ENCODE peak calls at places on chromosomes 12 and 14, in four cellular contexts. V is IMR-90, G is GM12878, W is K562. N is an unnamed sample.

GRCh38 chr12:57993834-57994233 is 52.5 kb downstream of the ATP23 start:
- DNase-seq in V (no peak), G (no peak), W (no peak), N (no peak)

GRCh38 chr14:32524609-32525391 is 195.7 kb downstream of the AKAP6 start:
- DNase-seq in V (peak; percentile 8), G (no peak), W (no peak), N (peak; percentile 83)

GRCh38 chr12:112111931-112112330 is 3.3 kb upstream of the NAA25 start:
- DNase-seq in V (no peak), G (no peak), W (no peak), N (no peak)

GRCh38 chr14:85731198-85731597 is 201.3 kb downstream of the FLRT2 start:
- DNase-seq in V (peak; percentile 64), G (no peak), W (no peak), N (no peak)

GRCh38 chr12:120117961-120118709 is 1.6 kb upstream of the RAB35 start:
- DNase-seq in V (peak; percentile 67), G (no peak), W (peak; percentile 56), N (peak; percentile 52)

GRCh38 chr12:45357547-45358417 is 141.9 kb downstream of the ANO6 start:
- DNase-seq in V (no peak), G (no peak), W (no peak), N (peak; percentile 47)

GRCh38 chr12:76049575-76050251 is 18.1 kb upstream of the PHLDA1 start:
- DNase-seq in V (no peak), G (no peak), W (no peak), N (no peak)

GRCh38 chr12:101802486-101802885 is 28.3 kb downstream of the GNPTAB start:
- DNase-seq in V (no peak), G (no peak), W (no peak), N (no peak)

GRCh38 chr12:122004633-122005071 is 17.0 kb upstream of the BCL7A start:
- DNase-seq in V (peak; percentile 28), G (no peak), W (no peak), N (no peak)

GRCh38 chr14:105199093-105199492 is 18.0 kb upstream of the NUDT14 start:
- DNase-seq in V (peak; percentile 19), G (no peak), W (peak; percentile 62), N (peak; percentile 81)
- TF ChIP-seq FOS in V (no peak), G (no peak), W (no peak), N (peak; percentile 90)

GRCh38 chr12:53725824-53726223 is 1.4 kb downstream of the CALCOCO1 start:
- DNase-seq in V (peak; percentile 19), G (no peak), W (peak; percentile 31), N (no peak)
- TF ChIP-seq FOS in V (no peak), G (no peak), W (no peak), N (no peak)

DNA sequence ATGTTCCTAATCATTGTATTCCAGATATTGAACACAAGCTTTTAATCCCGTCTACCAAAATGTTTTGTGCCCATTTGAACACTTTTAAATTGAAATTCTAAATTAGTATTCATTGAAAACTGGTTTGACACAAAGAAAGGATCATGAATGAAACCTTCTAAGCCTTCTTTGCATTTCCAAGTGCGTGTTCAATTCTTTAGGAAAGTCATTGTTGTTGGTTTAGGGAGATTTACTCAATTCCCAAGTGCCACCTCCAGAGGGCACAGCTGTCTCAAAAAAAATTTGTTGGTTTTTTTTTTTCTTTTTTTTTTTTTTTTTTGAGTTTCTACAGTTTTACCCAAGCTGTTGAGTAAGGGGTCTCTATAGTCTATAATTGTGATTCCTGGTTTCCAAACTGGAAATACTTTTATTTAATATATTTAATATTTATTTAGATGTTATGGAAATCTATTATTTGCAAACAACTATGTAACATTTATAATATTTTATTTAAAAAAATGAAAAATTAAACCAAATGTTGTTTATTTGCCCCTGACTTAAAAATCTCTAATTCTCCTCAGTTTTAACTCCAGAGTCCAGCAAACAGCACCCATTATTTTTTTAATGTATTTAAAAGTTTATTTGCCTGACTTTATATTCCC is 79.9 kb downstream of the NEDD1 start:
- DNase-seq in V (peak; percentile 7), G (no peak), W (peak; percentile 16), N (peak; percentile 53)
- TF ChIP-seq FOS in V (no peak), G (no peak), W (no peak), N (no peak)

DNA sequence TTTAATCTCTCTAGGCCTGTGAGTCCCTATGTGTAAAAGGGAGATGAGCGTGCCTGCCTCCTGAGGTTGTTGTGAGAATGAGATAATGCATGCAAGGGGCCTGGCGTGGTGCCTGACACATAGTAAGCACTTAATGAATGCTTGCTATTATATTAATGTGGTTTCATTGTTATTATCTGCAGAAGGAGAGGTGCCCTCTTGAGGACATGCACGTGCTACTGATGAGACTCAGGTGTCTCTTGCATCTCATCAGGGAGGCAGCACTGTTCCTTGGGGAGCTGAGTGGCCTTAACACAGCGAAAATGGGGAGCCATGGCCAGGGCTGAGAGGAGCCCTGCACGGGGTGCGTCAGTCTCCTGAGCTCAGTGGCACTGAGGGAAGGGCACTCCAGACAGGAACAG is 29.9 kb upstream of the BCDIN3D start:
- DNase-seq in V (peak; percentile 54), G (no peak), W (no peak), N (no peak)
- TF ChIP-seq FOS in V (no peak), G (no peak), W (no peak), N (no peak)

GRCh38 chr14:104601786-104602185 is 2.8 kb downstream of the TMEM179 start:
- DNase-seq in V (peak; percentile 2), G (no peak), W (no peak), N (no peak)

GRCh38 chr14:104598461-104599273 is 5.9 kb downstream of the TMEM179 start:
- DNase-seq in V (no peak), G (no peak), W (no peak), N (no peak)

GRCh38 chr14:104600805-104601204 is 3.8 kb downstream of the TMEM179 start:
- DNase-seq in V (no peak), G (no peak), W (no peak), N (no peak)

GRCh38 chr14:104599446-104599845 is 5.1 kb downstream of the TMEM179 start:
- DNase-seq in V (no peak), G (no peak), W (no peak), N (no peak)

GRCh38 chr14:104600141-104600643 is 4.4 kb downstream of the TMEM179 start:
- DNase-seq in V (no peak), G (no peak), W (no peak), N (no peak)
- TF ChIP-seq FOS in V (no peak), G (no peak), W (no peak), N (no peak)

GRCh38 chr12:108890208-108890607 is 10.3 kb downstream of the DAO start:
- DNase-seq in V (peak; percentile 15), G (no peak), W (peak; percentile 45), N (peak; percentile 16)
- TF ChIP-seq FOS in V (no peak), G (no peak), W (no peak), N (no peak)

GRCh38 chr12:89162704-89163261 is 189.5 kb downstream of the DUSP6 start:
- DNase-seq in V (peak; percentile 99), G (peak; percentile 23), W (no peak), N (peak; percentile 96)
- TF ChIP-seq FOS in V (peak; percentile 84), G (no peak), W (no peak), N (peak; percentile 93)